ENCODE peak calls at places on chromosomes 3 and 15, in six cellular contexts. One of them, this sample, is unnamed.

GRCh38 chr15:87032291-87032690 is 952.6 kb downstream of the AGBL1 start:
- DNase-seq in activated CD8-positive, alpha-beta memory T cell treated with anti-CD3 and anti-CD28 coated beads for 48 hours: no peak
- DNase-seq in CMK: no peak
- DNase-seq in esophagus squamous epithelium: no peak
- DNase-seq in stimulated activated CD4-positive, alpha-beta T cell treated with anti-CD3 and anti-CD28 coated beads, Interleukin-15, amount 100 ng/mL, for 24 hours: no peak
- DNase-seq in astrocyte of the spinal cord: no peak
- DNase-seq in this sample: no peak

GRCh38 chr15:55526559-55527036 is 18.6 kb upstream of the DNAAF4 start:
- DNase-seq in activated CD8-positive, alpha-beta memory T cell treated with anti-CD3 and anti-CD28 coated beads for 48 hours: no peak
- DNase-seq in CMK: no peak
- DNase-seq in esophagus squamous epithelium: no peak
- DNase-seq in stimulated activated CD4-positive, alpha-beta T cell treated with anti-CD3 and anti-CD28 coated beads, Interleukin-15, amount 100 ng/mL, for 24 hours: peak
- DNase-seq in astrocyte of the spinal cord: peak
- DNase-seq in this sample: peak

GRCh38 chr3:57757642-57758297 is 1.7 kb downstream of the SLMAP start:
- DNase-seq in activated CD8-positive, alpha-beta memory T cell treated with anti-CD3 and anti-CD28 coated beads for 48 hours: no peak
- DNase-seq in CMK: no peak
- DNase-seq in esophagus squamous epithelium: no peak
- DNase-seq in stimulated activated CD4-positive, alpha-beta T cell treated with anti-CD3 and anti-CD28 coated beads, Interleukin-15, amount 100 ng/mL, for 24 hours: no peak
- DNase-seq in astrocyte of the spinal cord: peak
- DNase-seq in this sample: no peak

GRCh38 chr3:103308921-103309320 is 874.1 kb downstream of the ZPLD1 start:
- DNase-seq in activated CD8-positive, alpha-beta memory T cell treated with anti-CD3 and anti-CD28 coated beads for 48 hours: no peak
- DNase-seq in CMK: no peak
- DNase-seq in esophagus squamous epithelium: no peak
- DNase-seq in stimulated activated CD4-positive, alpha-beta T cell treated with anti-CD3 and anti-CD28 coated beads, Interleukin-15, amount 100 ng/mL, for 24 hours: no peak
- DNase-seq in astrocyte of the spinal cord: no peak
- DNase-seq in this sample: no peak

GRCh38 chr15:42707068-42707467 is 29.9 kb downstream of the CDAN1 start:
- DNase-seq in activated CD8-positive, alpha-beta memory T cell treated with anti-CD3 and anti-CD28 coated beads for 48 hours: no peak
- DNase-seq in CMK: no peak
- DNase-seq in esophagus squamous epithelium: no peak
- DNase-seq in stimulated activated CD4-positive, alpha-beta T cell treated with anti-CD3 and anti-CD28 coated beads, Interleukin-15, amount 100 ng/mL, for 24 hours: no peak
- DNase-seq in astrocyte of the spinal cord: peak
- DNase-seq in this sample: no peak

GRCh38 chr3:185737740-185738680 is 86.8 kb downstream of the IGF2BP2 start:
- DNase-seq in activated CD8-positive, alpha-beta memory T cell treated with anti-CD3 and anti-CD28 coated beads for 48 hours: no peak
- DNase-seq in CMK: no peak
- DNase-seq in esophagus squamous epithelium: no peak
- DNase-seq in stimulated activated CD4-positive, alpha-beta T cell treated with anti-CD3 and anti-CD28 coated beads, Interleukin-15, amount 100 ng/mL, for 24 hours: no peak
- DNase-seq in astrocyte of the spinal cord: no peak
- DNase-seq in this sample: no peak

GRCh38 chr3:182180646-182181385 is 469.1 kb downstream of the SOX2 start:
- DNase-seq in activated CD8-positive, alpha-beta memory T cell treated with anti-CD3 and anti-CD28 coated beads for 48 hours: no peak
- DNase-seq in CMK: no peak
- DNase-seq in esophagus squamous epithelium: no peak
- DNase-seq in stimulated activated CD4-positive, alpha-beta T cell treated with anti-CD3 and anti-CD28 coated beads, Interleukin-15, amount 100 ng/mL, for 24 hours: no peak
- DNase-seq in astrocyte of the spinal cord: no peak
- DNase-seq in this sample: no peak

GRCh38 chr3:18725668-18726407 is 300.7 kb upstream of the SATB1 start:
- DNase-seq in activated CD8-positive, alpha-beta memory T cell treated with anti-CD3 and anti-CD28 coated beads for 48 hours: no peak
- DNase-seq in CMK: no peak
- DNase-seq in esophagus squamous epithelium: no peak
- DNase-seq in stimulated activated CD4-positive, alpha-beta T cell treated with anti-CD3 and anti-CD28 coated beads, Interleukin-15, amount 100 ng/mL, for 24 hours: peak
- DNase-seq in astrocyte of the spinal cord: no peak
- DNase-seq in this sample: no peak

GRCh38 chr3:69088033-69088432 is 3.3 kb downstream of the ARL6IP5 start:
- DNase-seq in activated CD8-positive, alpha-beta memory T cell treated with anti-CD3 and anti-CD28 coated beads for 48 hours: no peak
- DNase-seq in CMK: no peak
- DNase-seq in esophagus squamous epithelium: no peak
- DNase-seq in stimulated activated CD4-positive, alpha-beta T cell treated with anti-CD3 and anti-CD28 coated beads, Interleukin-15, amount 100 ng/mL, for 24 hours: no peak
- DNase-seq in astrocyte of the spinal cord: peak
- DNase-seq in this sample: no peak

GRCh38 chr3:95899911-95900310 is 914.5 kb upstream of the EPHA6 start:
- DNase-seq in activated CD8-positive, alpha-beta memory T cell treated with anti-CD3 and anti-CD28 coated beads for 48 hours: no peak
- DNase-seq in CMK: no peak
- DNase-seq in esophagus squamous epithelium: no peak
- DNase-seq in stimulated activated CD4-positive, alpha-beta T cell treated with anti-CD3 and anti-CD28 coated beads, Interleukin-15, amount 100 ng/mL, for 24 hours: no peak
- DNase-seq in astrocyte of the spinal cord: peak
- DNase-seq in this sample: no peak

GRCh38 chr15:98635848-98636247 is 12.5 kb upstream of the IGF1R start:
- DNase-seq in activated CD8-positive, alpha-beta memory T cell treated with anti-CD3 and anti-CD28 coated beads for 48 hours: no peak
- DNase-seq in CMK: no peak
- DNase-seq in esophagus squamous epithelium: no peak
- DNase-seq in stimulated activated CD4-positive, alpha-beta T cell treated with anti-CD3 and anti-CD28 coated beads, Interleukin-15, amount 100 ng/mL, for 24 hours: no peak
- DNase-seq in astrocyte of the spinal cord: no peak
- DNase-seq in this sample: no peak

GRCh38 chr3:189368384-189368783 is 196.6 kb downstream of the TPRG1 start:
- DNase-seq in activated CD8-positive, alpha-beta memory T cell treated with anti-CD3 and anti-CD28 coated beads for 48 hours: no peak
- DNase-seq in CMK: no peak
- DNase-seq in esophagus squamous epithelium: no peak
- DNase-seq in stimulated activated CD4-positive, alpha-beta T cell treated with anti-CD3 and anti-CD28 coated beads, Interleukin-15, amount 100 ng/mL, for 24 hours: no peak
- DNase-seq in astrocyte of the spinal cord: no peak
- DNase-seq in this sample: no peak

GRCh38 chr15:52100807-52101206 is 11.8 kb downstream of the BCL2L10 start:
- DNase-seq in activated CD8-positive, alpha-beta memory T cell treated with anti-CD3 and anti-CD28 coated beads for 48 hours: no peak
- DNase-seq in CMK: no peak
- DNase-seq in esophagus squamous epithelium: no peak
- DNase-seq in stimulated activated CD4-positive, alpha-beta T cell treated with anti-CD3 and anti-CD28 coated beads, Interleukin-15, amount 100 ng/mL, for 24 hours: peak
- DNase-seq in astrocyte of the spinal cord: peak
- DNase-seq in this sample: no peak

GRCh38 chr3:149563114-149563513 is 88.6 kb downstream of the TM4SF4 start:
- DNase-seq in activated CD8-positive, alpha-beta memory T cell treated with anti-CD3 and anti-CD28 coated beads for 48 hours: no peak
- DNase-seq in CMK: no peak
- DNase-seq in esophagus squamous epithelium: no peak
- DNase-seq in stimulated activated CD4-positive, alpha-beta T cell treated with anti-CD3 and anti-CD28 coated beads, Interleukin-15, amount 100 ng/mL, for 24 hours: no peak
- DNase-seq in astrocyte of the spinal cord: no peak
- DNase-seq in this sample: no peak

GRCh38 chr3:50193286-50193685 is 1.9 kb downstream of the GNAT1 start:
- DNase-seq in activated CD8-positive, alpha-beta memory T cell treated with anti-CD3 and anti-CD28 coated beads for 48 hours: no peak
- DNase-seq in CMK: no peak
- DNase-seq in esophagus squamous epithelium: no peak
- DNase-seq in stimulated activated CD4-positive, alpha-beta T cell treated with anti-CD3 and anti-CD28 coated beads, Interleukin-15, amount 100 ng/mL, for 24 hours: no peak
- DNase-seq in astrocyte of the spinal cord: no peak
- DNase-seq in this sample: no peak